ENCODE peak calls at places on chromosomes 16 and 17, in nine cellular contexts. Y, J, L, M, U, I, V, O and W are unnamed samples.

GRCh38 chr17:71432378-71433315 is 688.2 kb upstream of the SOX9 start:
- DNase-seq in Y (no peak), J (no peak), L (no peak), M (no peak), U (no peak), I (no peak), V (no peak), O (no peak), W (no peak)

GRCh38 chr16:86549893-86550190 is 5.2 kb downstream of the MTHFSD start:
- DNase-seq in Y (no peak), J (no peak), L (no peak), M (no peak), U (no peak), I (no peak), V (no peak), O (no peak), W (no peak)

GRCh38 chr16:10181196-10182162 is 749 bp downstream of the GRIN2A start:
- DNase-seq in Y (peak), J (peak), L (peak), M (peak), U (peak), I (no peak), V (peak), O (peak), W (peak)

GRCh38 chr17:35713069-35713728 is 18.2 kb upstream of the RASL10B start:
- DNase-seq in Y (peak), J (no peak), L (no peak), M (no peak), U (no peak), I (peak), V (no peak), O (no peak), W (peak)

GRCh38 chr16:54282202-54282922 is 4.2 kb downstream of the IRX3 start:
- DNase-seq in Y (peak), J (no peak), L (peak), M (no peak), U (no peak), I (no peak), V (peak), O (peak), W (no peak)

GRCh38 chr16:57023541-57024249 is 34.3 kb downstream of the NLRC5 start:
- DNase-seq in Y (no peak), J (no peak), L (no peak), M (no peak), U (no peak), I (no peak), V (no peak), O (no peak), W (no peak)

GRCh38 chr17:14268264-14268663 is 31.6 kb upstream of the CDRT15 start:
- DNase-seq in Y (no peak), J (no peak), L (no peak), M (no peak), U (peak), I (no peak), V (no peak), O (no peak), W (no peak)

GRCh38 chr17:57455063-57455914 is 199.0 kb downstream of the MSI2 start:
- DNase-seq in Y (peak), J (no peak), L (no peak), M (no peak), U (no peak), I (no peak), V (no peak), O (no peak), W (no peak)

GRCh38 chr16:87824991-87825841 is 44.1 kb downstream of the SLC7A5 start:
- DNase-seq in Y (no peak), J (no peak), L (no peak), M (no peak), U (no peak), I (no peak), V (no peak), O (no peak), W (no peak)